ENCODE peak calls at places on chromosomes 13 and 19, in four cellular contexts. One of them, this sample, is unnamed.
A peak's percentile ranks its signal among the peaks of the same experiment; 100 is the strongest.

GRCh38 chr19:22438011-22438410 is 15.9 kb upstream of the ZNF98 start:
- DNase-seq in H1: no peak
- DNase-seq in HepG2: no peak
- DNase-seq in GM12878: no peak
- DNase-seq in this sample: no peak

GRCh38 chr19:55640577-55641375 is at the start of gene ZNF580:
- DNase-seq in HepG2: peak; percentile 40
- DNase-seq in H1: peak; percentile 86
- DNase-seq in GM12878: no peak
- DNase-seq in this sample: no peak

GRCh38 chr13:98039261-98039660 is 85.8 kb downstream of the IPO5 start:
- DNase-seq in GM12878: no peak
- DNase-seq in H1: no peak
- DNase-seq in HepG2: no peak
- DNase-seq in this sample: no peak

GRCh38 chr19:47272448-47273312 is 2.0 kb upstream of the INAFM1 start:
- DNase-seq in HepG2: no peak
- DNase-seq in H1: peak; percentile 64
- DNase-seq in GM12878: no peak
- DNase-seq in this sample: no peak

GRCh38 chr13:78611040-78611439 is 7.7 kb upstream of the POU4F1 start:
- DNase-seq in H1: no peak
- DNase-seq in HepG2: no peak
- DNase-seq in GM12878: no peak
- DNase-seq in this sample: no peak

GRCh38 chr19:34501339-34502320 is 20.1 kb downstream of the WTIP start:
- DNase-seq in GM12878: peak; percentile 25
- DNase-seq in H1: peak; percentile 100
- DNase-seq in HepG2: peak; percentile 76
- DNase-seq in this sample: peak; percentile 74

GRCh38 chr13:54194233-54195024 is 1165.8 kb downstream of the OLFM4 start:
- DNase-seq in GM12878: no peak
- DNase-seq in HepG2: no peak
- DNase-seq in H1: no peak
- DNase-seq in this sample: no peak

GRCh38 chr13:75818181-75819110 is 182.3 kb downstream of the LMO7 start:
- DNase-seq in HepG2: no peak
- DNase-seq in GM12878: no peak
- DNase-seq in H1: no peak
- DNase-seq in this sample: no peak

GRCh38 chr19:47729468-47729798 is 15.9 kb upstream of the NOP53 start:
- DNase-seq in H1: peak; percentile 57
- DNase-seq in GM12878: no peak
- DNase-seq in HepG2: no peak
- DNase-seq in this sample: no peak

GRCh38 chr13:109211616-109212015 is 574.8 kb downstream of the IRS2 start:
- DNase-seq in H1: no peak
- DNase-seq in HepG2: no peak
- DNase-seq in GM12878: no peak
- DNase-seq in this sample: peak; percentile 44

GRCh38 chr19:39558623-39559117 is 18.7 kb upstream of the EID2 start:
- DNase-seq in GM12878: no peak
- DNase-seq in HepG2: no peak
- DNase-seq in H1: no peak
- DNase-seq in this sample: no peak

GRCh38 chr13:109939838-109940237 is 153.5 kb upstream of the IRS2 start:
- DNase-seq in HepG2: no peak
- DNase-seq in H1: no peak
- DNase-seq in GM12878: no peak
- DNase-seq in this sample: no peak

GRCh38 chr19:19459099-19459498 is 53.6 kb downstream of the GATAD2A start:
- DNase-seq in H1: no peak
- DNase-seq in GM12878: no peak
- DNase-seq in HepG2: no peak
- DNase-seq in this sample: no peak

GRCh38 chr19:10544753-10545251 is 1.1 kb downstream of the ATG4D start:
- DNase-seq in H1: no peak
- DNase-seq in HepG2: no peak
- DNase-seq in GM12878: no peak
- DNase-seq in this sample: no peak

GRCh38 chr19:39839678-39840327 is 5.8 kb upstream of the DYRK1B start:
- DNase-seq in GM12878: no peak
- DNase-seq in HepG2: no peak
- DNase-seq in H1: no peak
- DNase-seq in this sample: no peak

DNA sequence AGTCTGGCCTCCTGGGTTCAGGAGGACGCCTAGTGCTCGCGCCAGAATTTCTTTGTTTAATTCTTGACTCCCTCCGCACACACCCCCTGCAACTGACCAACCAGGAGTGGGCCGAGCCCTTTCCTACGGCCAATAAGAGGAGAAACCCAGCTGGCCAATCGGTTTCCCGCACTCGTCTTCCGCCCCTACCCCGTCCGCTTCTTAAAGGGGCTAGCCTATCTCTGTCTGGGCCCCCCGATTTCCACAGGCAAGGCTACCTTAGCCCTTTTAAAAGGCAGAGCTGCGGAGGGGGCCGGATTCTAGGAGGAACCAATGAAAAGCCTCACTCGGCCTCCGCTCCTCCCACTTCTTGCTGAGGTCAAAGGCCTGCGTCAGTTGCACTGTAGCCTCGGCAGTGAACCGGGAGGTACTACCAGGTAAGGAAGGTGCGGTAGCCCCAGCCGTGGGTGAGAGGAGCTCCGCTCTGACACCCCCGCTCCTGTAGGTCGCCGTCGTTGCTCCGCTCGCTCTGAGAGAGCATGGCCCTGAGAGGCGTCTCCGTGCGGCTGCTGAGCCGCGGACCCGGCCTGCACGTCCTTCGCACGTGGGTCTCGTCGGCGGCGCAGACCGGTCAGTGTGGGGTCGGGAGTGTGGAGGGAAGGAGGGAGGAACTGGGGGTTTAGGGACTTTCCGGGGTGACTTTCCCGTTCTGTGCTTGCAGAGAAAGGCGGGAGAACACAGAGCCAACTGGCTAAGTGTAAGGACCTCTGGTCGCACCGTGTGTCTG is at the start of gene GCDH:
- DNase-seq in HepG2: peak; percentile 99
- DNase-seq in H1: peak; percentile 95
- DNase-seq in GM12878: peak; percentile 95
- DNase-seq in this sample: peak; percentile 99
- H3K9ac ChIP-seq in HepG2: peak within 1 kb of the TSS; percentile 80
- H3K9ac ChIP-seq in H1: peak within 1 kb of the TSS; percentile 90
- H3K9ac ChIP-seq in GM12878: peak within 1 kb of the TSS; percentile 57
- H3K9ac ChIP-seq in this sample: peak within 1 kb of the TSS; percentile 91

GRCh38 chr13:93079294-93079693 is 147.3 kb upstream of the GPC6 start:
- DNase-seq in GM12878: no peak
- DNase-seq in H1: no peak
- DNase-seq in HepG2: no peak
- DNase-seq in this sample: no peak
- TF ChIP-seq ZNF274 in GM12878: no peak
- TF ChIP-seq ZNF274 in H1: no peak
- TF ChIP-seq ZNF274 in HepG2: no peak
- TF ChIP-seq ZNF274 in this sample: no peak

GRCh38 chr13:28219408-28220099 is 81.2 kb downstream of the PAN3 start:
- DNase-seq in HepG2: no peak
- DNase-seq in GM12878: no peak
- DNase-seq in H1: no peak
- DNase-seq in this sample: no peak

GRCh38 chr13:28218679-28219078 is 80.3 kb downstream of the PAN3 start:
- DNase-seq in HepG2: no peak
- DNase-seq in H1: no peak
- DNase-seq in GM12878: no peak
- DNase-seq in this sample: no peak

DNA sequence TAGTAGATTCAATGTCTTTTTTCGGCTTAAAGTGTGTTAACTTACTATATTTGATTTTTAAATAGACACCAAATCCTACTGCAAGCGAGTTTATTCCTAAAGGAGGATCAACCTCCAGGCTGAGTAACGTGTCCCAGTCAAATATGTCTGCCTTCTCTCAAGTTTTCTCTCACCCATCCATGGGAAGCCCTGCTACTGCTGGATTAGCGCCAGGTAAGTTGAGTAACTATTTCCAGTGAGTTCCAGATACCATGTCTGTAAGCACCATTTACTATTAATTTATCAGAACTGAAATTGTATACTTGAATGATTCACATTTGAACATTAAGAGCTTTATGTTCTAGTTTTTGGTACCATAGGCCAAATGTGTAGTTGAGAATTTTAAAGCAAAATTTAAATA is 81.8 kb downstream of the PAN3 start:
- DNase-seq in HepG2: no peak
- DNase-seq in GM12878: no peak
- DNase-seq in H1: no peak
- DNase-seq in this sample: no peak
- TF ChIP-seq SUZ12 in HepG2: no peak
- TF ChIP-seq SUZ12 in GM12878: no peak
- TF ChIP-seq SUZ12 in H1: no peak
- TF ChIP-seq SUZ12 in this sample: no peak

GRCh38 chr19:2059422-2060201 is 8.6 kb upstream of the MKNK2 start:
- DNase-seq in HepG2: peak; percentile 89
- DNase-seq in H1: no peak
- DNase-seq in GM12878: no peak
- DNase-seq in this sample: no peak
- H3K9ac ChIP-seq in HepG2: peak overlapping the region; percentile 95
- H3K9ac ChIP-seq in H1: no peak overlapping the region
- H3K9ac ChIP-seq in GM12878: peak overlapping the region; percentile 97
- H3K9ac ChIP-seq in this sample: peak overlapping the region; percentile 54

GRCh38 chr13:25911020-25911419 is 140.8 kb downstream of the SHISA2 start:
- DNase-seq in HepG2: no peak
- DNase-seq in GM12878: no peak
- DNase-seq in H1: no peak
- DNase-seq in this sample: peak; percentile 81
- TF ChIP-seq ZNF274 in HepG2: no peak
- TF ChIP-seq ZNF274 in GM12878: no peak
- TF ChIP-seq ZNF274 in H1: no peak
- TF ChIP-seq ZNF274 in this sample: no peak

DNA sequence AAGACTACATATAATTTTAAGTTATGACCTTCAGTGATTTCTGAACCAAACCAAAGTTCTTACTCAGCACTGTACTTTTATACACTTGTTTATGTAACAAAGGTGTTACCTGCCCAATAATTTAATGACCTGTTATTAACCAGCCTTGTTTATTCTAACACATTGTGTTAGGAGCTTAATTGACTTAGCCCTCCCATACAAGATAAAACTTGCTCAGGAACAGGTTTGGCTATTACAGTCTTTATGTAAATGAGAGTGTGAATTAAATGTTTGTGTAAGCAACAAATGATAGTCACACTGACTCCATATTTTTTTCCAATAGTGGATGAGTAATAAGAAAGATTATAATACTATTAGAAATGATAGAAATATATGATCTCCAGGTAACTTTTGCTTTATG is 51.8 kb upstream of the MYCBP2 start:
- DNase-seq in HepG2: no peak
- DNase-seq in GM12878: no peak
- DNase-seq in H1: no peak
- DNase-seq in this sample: no peak
- TF ChIP-seq SUZ12 in HepG2: no peak
- TF ChIP-seq SUZ12 in GM12878: no peak
- TF ChIP-seq SUZ12 in H1: no peak
- TF ChIP-seq SUZ12 in this sample: no peak

DNA sequence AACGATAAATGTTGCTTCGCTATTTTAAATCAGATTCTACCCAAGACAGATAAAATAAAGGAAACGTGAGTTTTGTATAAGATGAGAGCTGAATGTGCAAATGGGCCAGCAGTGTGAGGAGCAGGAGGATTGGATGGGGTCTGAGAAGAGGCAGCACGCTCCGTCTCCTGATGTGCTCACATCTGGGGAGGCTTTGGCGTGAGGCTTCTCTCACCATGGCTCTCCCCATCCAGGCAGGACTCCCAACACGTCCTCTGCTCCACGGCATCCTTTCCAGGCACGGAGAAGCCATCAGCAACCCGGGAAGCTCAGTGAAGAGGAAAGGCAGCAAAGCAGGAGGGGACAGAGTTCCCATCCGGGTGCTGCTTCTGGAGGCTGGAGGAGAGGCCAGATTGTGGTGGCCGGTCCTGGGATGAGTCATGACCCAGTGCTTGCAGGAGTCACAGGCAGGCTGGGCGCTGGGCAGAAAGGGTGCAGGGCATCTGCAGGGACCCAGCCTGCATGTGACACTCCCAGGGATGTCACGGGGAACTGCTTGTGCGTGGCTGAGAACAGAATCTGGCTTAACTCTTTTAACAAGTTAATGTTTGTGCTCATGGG is 47.5 kb downstream of the ZNF536 start:
- DNase-seq in H1: peak; percentile 40
- DNase-seq in HepG2: no peak
- DNase-seq in GM12878: no peak
- DNase-seq in this sample: no peak
- H3K9ac ChIP-seq in H1: no peak overlapping the region
- H3K9ac ChIP-seq in HepG2: no peak overlapping the region
- H3K9ac ChIP-seq in GM12878: no peak overlapping the region
- H3K9ac ChIP-seq in this sample: no peak overlapping the region

DNA sequence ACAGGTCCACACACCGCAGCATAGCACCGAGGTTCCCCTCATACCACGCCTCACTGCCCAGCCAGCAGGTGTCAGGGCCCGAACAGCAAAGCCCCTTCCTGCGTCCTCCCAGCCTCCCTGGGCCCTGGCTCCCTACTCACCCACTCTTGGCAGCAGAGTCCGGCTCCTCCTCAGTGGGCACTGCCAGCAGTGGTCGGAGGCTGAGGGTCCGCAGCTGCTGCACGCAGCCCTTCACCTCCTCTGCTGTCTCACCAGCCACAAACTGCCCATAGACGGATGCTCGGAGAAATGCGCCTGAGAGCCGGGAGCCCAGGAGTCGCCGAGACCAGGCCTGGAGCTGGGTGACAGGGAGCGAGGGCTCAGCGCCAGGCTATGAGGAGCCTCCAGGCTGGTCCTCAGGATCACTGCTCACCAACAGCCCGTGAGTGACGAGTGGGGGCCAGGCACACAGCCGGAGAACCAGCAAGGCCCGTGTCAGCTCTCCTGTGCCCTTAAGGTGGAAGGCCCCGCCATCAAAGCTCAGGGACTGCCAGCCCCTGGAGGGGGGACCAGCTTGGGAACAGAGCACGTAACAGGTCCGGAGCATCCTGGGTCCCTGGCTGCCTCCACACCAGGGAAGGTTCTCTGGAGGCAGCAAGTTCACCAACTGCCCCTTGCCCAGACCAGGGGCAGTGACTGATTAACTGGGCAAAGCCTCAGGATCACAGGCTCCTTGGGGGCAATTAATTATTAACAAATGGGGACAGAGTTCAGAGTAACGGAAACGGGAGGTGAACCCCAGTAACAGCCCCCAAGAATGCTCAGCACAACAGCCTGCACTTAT is at the start of gene PRODH2:
- DNase-seq in H1: no peak
- DNase-seq in GM12878: no peak
- DNase-seq in HepG2: peak; percentile 87
- DNase-seq in this sample: no peak
- TF ChIP-seq ZNF274 in H1: no peak
- TF ChIP-seq ZNF274 in GM12878: no peak
- TF ChIP-seq ZNF274 in HepG2: no peak
- TF ChIP-seq ZNF274 in this sample: no peak

DNA sequence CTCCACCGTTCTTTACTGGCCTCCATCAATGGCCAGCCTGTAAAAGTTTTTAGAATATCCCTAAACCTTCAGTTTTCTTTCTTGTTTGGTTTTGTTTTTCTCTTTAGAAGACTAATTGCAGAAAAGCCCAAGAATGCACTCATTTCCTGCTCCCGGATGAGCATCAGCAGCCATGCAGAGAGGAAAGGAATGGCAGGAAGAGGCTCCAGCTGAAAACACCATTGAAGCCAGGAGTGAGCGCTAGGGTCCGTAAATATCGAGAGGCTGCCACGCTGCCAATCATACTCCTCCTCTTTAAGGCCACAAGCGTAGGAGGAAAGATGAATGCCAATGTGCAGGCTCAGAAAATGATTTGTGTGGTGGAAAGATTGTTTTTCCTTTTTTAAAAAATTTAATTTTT is 57.4 kb upstream of the UBE2L5 start:
- DNase-seq in GM12878: no peak
- DNase-seq in HepG2: no peak
- DNase-seq in H1: no peak
- DNase-seq in this sample: no peak
- TF ChIP-seq SUZ12 in GM12878: no peak
- TF ChIP-seq SUZ12 in HepG2: no peak
- TF ChIP-seq SUZ12 in H1: no peak
- TF ChIP-seq SUZ12 in this sample: no peak